ENCODE peak calls at places on chromosomes 6 and 20, in seven cellular contexts. One of them, this sample, is unnamed.

GRCh38 chr6:82488403-82488802 is 124.8 kb downstream of the TPBG start:
- DNase-seq in left ventricle myocardium inferior: no peak
- DNase-seq in mucosa of gallbladder: no peak
- DNase-seq in NCI-H460: no peak
- DNase-seq in iris pigment epithelial cell: no peak
- DNase-seq in effector memory CD4-positive, alpha-beta T cell: no peak
- DNase-seq in HEK293T: no peak
- DNase-seq in this sample: no peak

GRCh38 chr20:1840865-1841553 is 54.2 kb upstream of the SIRPA start:
- DNase-seq in left ventricle myocardium inferior: no peak
- DNase-seq in effector memory CD4-positive, alpha-beta T cell: no peak
- DNase-seq in HEK293T: no peak
- DNase-seq in mucosa of gallbladder: no peak
- DNase-seq in NCI-H460: no peak
- DNase-seq in iris pigment epithelial cell: no peak
- DNase-seq in this sample: no peak

GRCh38 chr6:14826456-14826855 is 419.4 kb upstream of the JARID2 start:
- DNase-seq in effector memory CD4-positive, alpha-beta T cell: no peak
- DNase-seq in iris pigment epithelial cell: no peak
- DNase-seq in NCI-H460: no peak
- DNase-seq in HEK293T: no peak
- DNase-seq in mucosa of gallbladder: no peak
- DNase-seq in left ventricle myocardium inferior: no peak
- DNase-seq in this sample: no peak

GRCh38 chr20:46023148-46023484 is 5.9 kb upstream of the SLC12A5 start:
- DNase-seq in effector memory CD4-positive, alpha-beta T cell: no peak
- DNase-seq in left ventricle myocardium inferior: no peak
- DNase-seq in NCI-H460: no peak
- DNase-seq in HEK293T: no peak
- DNase-seq in mucosa of gallbladder: no peak
- DNase-seq in iris pigment epithelial cell: no peak
- DNase-seq in this sample: no peak

GRCh38 chr6:140977425-140977824 is 1155.3 kb upstream of the GJE1 start:
- DNase-seq in mucosa of gallbladder: no peak
- DNase-seq in effector memory CD4-positive, alpha-beta T cell: no peak
- DNase-seq in iris pigment epithelial cell: peak
- DNase-seq in NCI-H460: no peak
- DNase-seq in HEK293T: no peak
- DNase-seq in left ventricle myocardium inferior: no peak
- DNase-seq in this sample: peak

GRCh38 chr20:53534037-53534436 is 59.6 kb downstream of the ZNF217 start:
- DNase-seq in iris pigment epithelial cell: no peak
- DNase-seq in left ventricle myocardium inferior: no peak
- DNase-seq in effector memory CD4-positive, alpha-beta T cell: no peak
- DNase-seq in HEK293T: no peak
- DNase-seq in NCI-H460: no peak
- DNase-seq in mucosa of gallbladder: no peak
- DNase-seq in this sample: no peak

GRCh38 chr20:49701313-49701731 is 12.4 kb downstream of the B4GALT5 start:
- DNase-seq in iris pigment epithelial cell: no peak
- DNase-seq in mucosa of gallbladder: no peak
- DNase-seq in effector memory CD4-positive, alpha-beta T cell: no peak
- DNase-seq in left ventricle myocardium inferior: no peak
- DNase-seq in NCI-H460: no peak
- DNase-seq in HEK293T: no peak
- DNase-seq in this sample: no peak

GRCh38 chr20:41657655-41658054 is 39.5 kb upstream of the CHD6 start:
- DNase-seq in left ventricle myocardium inferior: no peak
- DNase-seq in effector memory CD4-positive, alpha-beta T cell: no peak
- DNase-seq in NCI-H460: no peak
- DNase-seq in mucosa of gallbladder: no peak
- DNase-seq in iris pigment epithelial cell: no peak
- DNase-seq in HEK293T: no peak
- DNase-seq in this sample: no peak

GRCh38 chr6:159103396-159104162 is 58.8 kb upstream of the TAGAP start:
- DNase-seq in HEK293T: no peak
- DNase-seq in iris pigment epithelial cell: no peak
- DNase-seq in left ventricle myocardium inferior: no peak
- DNase-seq in NCI-H460: no peak
- DNase-seq in mucosa of gallbladder: no peak
- DNase-seq in effector memory CD4-positive, alpha-beta T cell: no peak
- DNase-seq in this sample: no peak

GRCh38 chr6:32617751-32618150 is 19.5 kb upstream of the HLA-DQA1 start:
- DNase-seq in effector memory CD4-positive, alpha-beta T cell: no peak
- DNase-seq in HEK293T: no peak
- DNase-seq in left ventricle myocardium inferior: no peak
- DNase-seq in iris pigment epithelial cell: no peak
- DNase-seq in mucosa of gallbladder: no peak
- DNase-seq in NCI-H460: no peak
- DNase-seq in this sample: no peak

GRCh38 chr20:6746901-6747609 is 20.4 kb upstream of the BMP2 start:
- DNase-seq in HEK293T: no peak
- DNase-seq in NCI-H460: no peak
- DNase-seq in left ventricle myocardium inferior: no peak
- DNase-seq in mucosa of gallbladder: no peak
- DNase-seq in iris pigment epithelial cell: peak
- DNase-seq in effector memory CD4-positive, alpha-beta T cell: no peak
- DNase-seq in this sample: no peak

GRCh38 chr6:13453771-13454251 is 33.6 kb downstream of the GFOD1 start:
- DNase-seq in NCI-H460: peak
- DNase-seq in left ventricle myocardium inferior: no peak
- DNase-seq in iris pigment epithelial cell: no peak
- DNase-seq in HEK293T: no peak
- DNase-seq in effector memory CD4-positive, alpha-beta T cell: no peak
- DNase-seq in mucosa of gallbladder: no peak
- DNase-seq in this sample: peak

GRCh38 chr20:8795404-8795803 is 273.5 kb upstream of the PLCB4 start:
- DNase-seq in iris pigment epithelial cell: peak
- DNase-seq in NCI-H460: no peak
- DNase-seq in mucosa of gallbladder: no peak
- DNase-seq in left ventricle myocardium inferior: no peak
- DNase-seq in effector memory CD4-positive, alpha-beta T cell: no peak
- DNase-seq in HEK293T: no peak
- DNase-seq in this sample: peak

GRCh38 chr6:68468244-68468884 is 166.7 kb upstream of the ADGRB3 start:
- DNase-seq in HEK293T: peak
- DNase-seq in iris pigment epithelial cell: no peak
- DNase-seq in effector memory CD4-positive, alpha-beta T cell: no peak
- DNase-seq in mucosa of gallbladder: no peak
- DNase-seq in NCI-H460: no peak
- DNase-seq in left ventricle myocardium inferior: no peak
- DNase-seq in this sample: peak

GRCh38 chr20:16974080-16974854 is 226.1 kb downstream of the OTOR start:
- DNase-seq in effector memory CD4-positive, alpha-beta T cell: no peak
- DNase-seq in iris pigment epithelial cell: no peak
- DNase-seq in NCI-H460: no peak
- DNase-seq in HEK293T: no peak
- DNase-seq in mucosa of gallbladder: no peak
- DNase-seq in left ventricle myocardium inferior: no peak
- DNase-seq in this sample: no peak